ENCODE peak calls at places on chromosome 11, in five cellular contexts. B, G, R, K and Z are unnamed samples.

GRCh38 chr11:86116996-86117705 is 48.3 kb upstream of the PICALM start:
- DNase-seq in B (no peak), G (no peak), R (no peak), K (no peak), Z (no peak)

GRCh38 chr11:12731841-12732336 is 57.7 kb downstream of the TEAD1 start:
- DNase-seq in B (no peak), G (no peak), R (peak), K (no peak), Z (no peak)

GRCh38 chr11:88402784-88403183 is 65.2 kb upstream of the CTSC start:
- DNase-seq in B (no peak), G (no peak), R (no peak), K (no peak), Z (no peak)

GRCh38 chr11:57649826-57650738 is at the start of gene YPEL4:
- DNase-seq in B (peak), G (peak), R (peak), K (no peak), Z (no peak)

GRCh38 chr11:79610678-79611077 is 169.8 kb upstream of the TENM4 start:
- DNase-seq in B (no peak), G (no peak), R (no peak), K (no peak), Z (no peak)

GRCh38 chr11:44426119-44426518 is 116.2 kb upstream of the ALX4 start:
- DNase-seq in B (no peak), G (no peak), R (no peak), K (no peak), Z (no peak)

GRCh38 chr11:120877746-120878365 is 146.0 kb upstream of the TBCEL start:
- DNase-seq in B (no peak), G (no peak), R (no peak), K (no peak), Z (no peak)

GRCh38 chr11:1906146-1906545 is 13.4 kb upstream of the TNNT3 start:
- DNase-seq in B (no peak), G (no peak), R (no peak), K (no peak), Z (no peak)

GRCh38 chr11:74100735-74101134 is 70.1 kb downstream of the C2CD3 start:
- DNase-seq in B (no peak), G (no peak), R (no peak), K (no peak), Z (no peak)

GRCh38 chr11:64611961-64612646 is 21.1 kb downstream of the SLC22A12 start:
- DNase-seq in B (no peak), G (no peak), R (no peak), K (no peak), Z (no peak)

GRCh38 chr11:86515297-86516094 is 140.8 kb downstream of the CCDC81 start:
- DNase-seq in B (no peak), G (no peak), R (peak), K (no peak), Z (no peak)

GRCh38 chr11:25860677-25861445 is 471.1 kb upstream of the ANO3 start:
- DNase-seq in B (no peak), G (no peak), R (no peak), K (no peak), Z (no peak)

GRCh38 chr11:67372993-67373915 is at the start of gene CLCF1:
- DNase-seq in B (no peak), G (peak), R (peak), K (peak), Z (peak)

GRCh38 chr11:67271548-67272284 is 5.4 kb downstream of the GRK2 start:
- DNase-seq in B (no peak), G (peak), R (no peak), K (no peak), Z (no peak)

GRCh38 chr11:16876840-16877239 is 137.4 kb downstream of the PLEKHA7 start:
- DNase-seq in B (no peak), G (no peak), R (peak), K (no peak), Z (no peak)

GRCh38 chr11:1060410-1060809 is 14.3 kb upstream of the MUC2 start:
- DNase-seq in B (no peak), G (no peak), R (no peak), K (no peak), Z (peak)

GRCh38 chr11:2366271-2366670 is 10.8 kb upstream of the CD81 start:
- DNase-seq in B (peak), G (no peak), R (no peak), K (no peak), Z (no peak)